ENCODE peak calls at places on chromosomes 13 and 19, in five cellular contexts. V, P, S, E and H are unnamed samples. For H3K4me1, the result is how much of the 10 kb centered on the place peaks cover.

GRCh38 chr13:83881917-83882625 is at the start of gene SLITRK1:
- DNase-seq in E (peak), S (peak), V (peak), P (no peak), H (peak)

GRCh38 chr19:2478324-2478755 is 2.4 kb downstream of the GADD45B start:
- DNase-seq in P (no peak), V (no peak), E (peak), S (peak), H (peak)

GRCh38 chr13:33017410-33017929 is 1.2 kb downstream of the KL start:
- DNase-seq in V (peak), S (peak), P (peak), E (peak), H (peak)

GRCh38 chr13:113430378-113431110 is 22.7 kb downstream of the ADPRHL1 start:
- DNase-seq in E (no peak), P (no peak), V (no peak), S (no peak), H (no peak)

GRCh38 chr13:76903544-76904162 is 17.4 kb upstream of the KCTD12 start:
- DNase-seq in V (peak), S (peak), E (peak), P (no peak), H (peak)

GRCh38 chr19:7013678-7014077 is 7.6 kb downstream of the MBD3L2B start:
- DNase-seq in S (peak), E (no peak), P (peak), V (no peak), H (no peak)

GRCh38 chr13:32676242-32676641 is 90.0 kb downstream of the PDS5B start:
- DNase-seq in V (no peak), P (no peak), S (peak), E (no peak), H (no peak)

GRCh38 chr19:50977626-50978025 is 6.1 kb downstream of the KLK7 start:
- DNase-seq in P (no peak), V (no peak), E (no peak), S (no peak), H (no peak)

GRCh38 chr19:40274585-40275544 is 10.3 kb downstream of the AKT2 start:
- DNase-seq in V (no peak), P (no peak), S (no peak), E (no peak), H (no peak)

GRCh38 chr13:40116008-40116407 is 460.5 kb downstream of the COG6 start:
- DNase-seq in E (peak), S (peak), V (no peak), P (peak), H (no peak)

GRCh38 chr19:38734426-38735256 is 9.6 kb downstream of the CAPN12 start:
- DNase-seq in E (peak), V (peak), S (peak), P (no peak), H (peak)

GRCh38 chr19:11422163-11423068 is 3.3 kb upstream of the RGL3 start:
- DNase-seq in E (peak), V (peak), P (peak), S (peak), H (peak)

GRCh38 chr19:3304871-3305423 is 61.4 kb upstream of the NFIC start:
- DNase-seq in E (peak), V (peak), S (peak), P (no peak), H (peak)

GRCh38 chr13:73995752-73996151 is 138.5 kb downstream of the KLF12 start:
- DNase-seq in P (no peak), E (no peak), S (no peak), V (no peak), H (peak)

GRCh38 chr13:73991384-73991783 is 142.8 kb downstream of the KLF12 start:
- DNase-seq in P (no peak), S (no peak), V (no peak), E (no peak), H (no peak)

GRCh38 chr13:73989244-73989843 is 144.9 kb downstream of the KLF12 start:
- DNase-seq in V (no peak), E (no peak), S (no peak), P (no peak), H (no peak)

GRCh38 chr13:73993661-73994060 is 140.5 kb downstream of the KLF12 start:
- DNase-seq in V (no peak), P (no peak), E (no peak), S (no peak), H (no peak)

DNA sequence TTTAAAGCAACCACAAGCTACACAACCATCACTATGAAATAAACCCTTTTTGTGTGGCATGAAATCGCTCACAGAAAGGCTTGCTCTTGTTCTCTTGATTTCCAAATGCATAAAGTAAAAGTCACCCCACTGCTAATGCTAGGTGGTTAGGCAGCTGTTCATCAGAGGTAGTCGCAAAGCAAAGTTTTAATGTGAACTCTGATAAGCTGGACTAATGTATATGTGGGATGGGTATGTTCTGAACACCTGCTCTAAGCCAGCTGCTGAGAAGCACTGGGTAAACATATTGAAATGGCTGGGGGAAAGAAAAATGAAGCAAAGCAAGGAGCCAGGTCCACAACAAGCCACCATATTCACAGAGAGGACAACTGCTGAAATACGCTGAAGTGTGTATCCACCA is 142.3 kb downstream of the KLF12 start:
- DNase-seq in V (no peak), P (no peak), E (no peak), S (no peak), H (no peak)
- H3K4me1 ChIP-seq in V (under half), P (under half), E (under half), S (under half), H (under half)

GRCh38 chr13:48978942-48979601 is 3.4 kb downstream of the FNDC3A start:
- DNase-seq in V (no peak), P (no peak), S (peak), E (no peak), H (no peak)
- H3K4me1 ChIP-seq in V (under half), P (under half), S (under half), E (under half), H (under half)

GRCh38 chr19:10295305-10295846 is 5.6 kb downstream of the ICAM5 start:
- DNase-seq in P (no peak), E (no peak), V (peak), S (no peak), H (peak)

GRCh38 chr19:10292789-10293636 is 3.3 kb downstream of the ICAM5 start:
- DNase-seq in E (no peak), V (peak), P (no peak), S (no peak), H (no peak)

GRCh38 chr19:10292206-10292788 is 2.5 kb downstream of the ICAM5 start:
- DNase-seq in P (no peak), E (peak), V (peak), S (no peak), H (peak)

GRCh38 chr19:10294368-10294697 is 4.6 kb downstream of the ICAM5 start:
- DNase-seq in P (no peak), E (no peak), V (peak), S (no peak), H (no peak)

GRCh38 chr19:10293637-10294367 is 4.0 kb downstream of the ICAM5 start:
- DNase-seq in E (no peak), S (no peak), V (peak), P (no peak), H (no peak)
- H3K4me1 ChIP-seq in E (half or more), S (under half), V (under half), P (under half), H (under half)

GRCh38 chr13:52454825-52455676 is at the start of gene CKAP2:
- DNase-seq in V (peak), E (peak), S (peak), P (peak), H (peak)

GRCh38 chr13:52455677-52456041 is 381 bp downstream of the CKAP2 start:
- DNase-seq in E (peak), P (no peak), S (peak), V (peak), H (peak)

GRCh38 chr13:52452470-52452869 is 2.0 kb upstream of the VPS36 start:
- DNase-seq in S (no peak), V (no peak), P (no peak), E (no peak), H (no peak)

GRCh38 chr13:52450793-52451116 is 321 bp upstream of the VPS36 start:
- DNase-seq in V (no peak), E (no peak), S (no peak), P (no peak), H (no peak)

GRCh38 chr13:52454459-52454824 is 836 bp upstream of the CKAP2 start:
- DNase-seq in E (peak), S (peak), V (peak), P (peak), H (no peak)
- H3K4me1 ChIP-seq in E (under half), S (under half), V (under half), P (under half), H (under half)

DNA sequence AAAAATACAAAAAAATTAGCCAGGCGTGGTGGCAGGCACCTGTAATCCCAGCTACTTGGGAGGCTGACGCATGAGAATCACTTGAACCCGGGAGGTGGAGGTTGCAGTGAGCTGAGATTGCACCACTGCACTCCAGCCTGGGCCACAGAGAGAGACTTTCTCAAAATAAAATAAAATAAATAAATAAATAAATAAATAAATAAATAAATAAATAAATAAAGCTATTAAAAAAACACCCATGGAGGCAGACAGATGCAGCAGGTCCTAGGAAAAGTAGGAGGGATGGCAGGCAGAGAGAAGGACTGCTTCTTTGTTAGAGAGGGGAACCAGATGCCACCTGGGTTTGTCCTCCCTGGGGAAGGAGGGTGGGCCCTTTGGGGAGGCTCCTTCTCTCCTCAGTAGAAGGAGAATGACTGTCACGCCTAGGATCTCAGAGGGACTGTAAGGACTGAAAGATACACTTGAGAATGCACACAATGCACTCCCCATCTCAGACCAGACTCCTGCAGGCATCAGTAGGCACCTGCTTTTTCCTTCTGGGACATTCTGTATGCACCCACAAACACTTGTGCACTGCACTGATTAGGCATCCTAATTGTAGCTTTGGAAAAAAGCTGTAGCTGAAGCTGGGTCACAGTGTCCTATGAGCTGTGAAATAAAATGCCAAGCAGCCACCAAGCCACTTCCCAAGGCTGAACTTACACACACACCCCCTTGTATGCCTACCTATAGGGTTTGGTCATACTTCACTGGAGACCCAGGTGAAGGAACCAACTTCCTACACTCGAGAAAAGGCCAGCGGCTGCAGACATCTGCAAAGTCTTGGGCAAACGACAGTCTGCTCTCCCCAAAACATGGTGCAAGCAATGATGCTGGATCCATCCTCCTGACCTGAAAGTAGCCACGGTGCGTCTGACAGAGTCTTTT is 18.9 kb upstream of the SLC35E1 start:
- DNase-seq in V (no peak), P (no peak), S (no peak), E (no peak), H (no peak)
- H3K4me1 ChIP-seq in V (under half), P (under half), S (under half), E (half or more), H (under half)

GRCh38 chr13:20826301-20826700 is 52.5 kb upstream of the EEF1AKMT1 start:
- DNase-seq in P (no peak), S (no peak), E (no peak), V (no peak), H (no peak)

GRCh38 chr13:20822406-20822805 is 48.6 kb upstream of the EEF1AKMT1 start:
- DNase-seq in E (no peak), P (no peak), S (no peak), V (no peak), H (no peak)

GRCh38 chr13:20825476-20825875 is 51.7 kb upstream of the EEF1AKMT1 start:
- DNase-seq in V (no peak), P (no peak), E (peak), S (peak), H (no peak)

GRCh38 chr13:20824762-20825161 is 51.0 kb upstream of the EEF1AKMT1 start:
- DNase-seq in P (no peak), V (no peak), E (peak), S (peak), H (no peak)

DNA sequence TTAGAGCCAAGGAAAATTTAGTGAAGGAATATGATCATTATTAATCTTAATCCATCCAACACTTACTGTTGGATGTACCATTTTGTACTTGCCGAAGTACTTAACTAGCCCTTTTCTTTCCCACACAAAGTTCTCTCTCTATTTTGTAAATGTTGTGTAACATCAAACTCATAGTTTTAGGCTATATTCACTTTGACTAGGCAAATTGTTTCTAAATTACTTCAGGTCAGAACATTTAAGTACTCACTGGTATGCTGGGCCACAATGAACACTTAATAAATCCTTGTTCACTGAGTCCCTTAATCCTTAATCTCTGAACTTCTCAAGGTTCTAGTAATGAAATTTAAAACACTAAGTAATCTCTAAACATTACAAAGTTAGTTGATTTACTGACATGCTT is 49.3 kb upstream of the EEF1AKMT1 start:
- DNase-seq in V (no peak), E (no peak), S (no peak), P (no peak), H (no peak)
- H3K4me1 ChIP-seq in V (under half), E (under half), S (under half), P (under half), H (under half)

DNA sequence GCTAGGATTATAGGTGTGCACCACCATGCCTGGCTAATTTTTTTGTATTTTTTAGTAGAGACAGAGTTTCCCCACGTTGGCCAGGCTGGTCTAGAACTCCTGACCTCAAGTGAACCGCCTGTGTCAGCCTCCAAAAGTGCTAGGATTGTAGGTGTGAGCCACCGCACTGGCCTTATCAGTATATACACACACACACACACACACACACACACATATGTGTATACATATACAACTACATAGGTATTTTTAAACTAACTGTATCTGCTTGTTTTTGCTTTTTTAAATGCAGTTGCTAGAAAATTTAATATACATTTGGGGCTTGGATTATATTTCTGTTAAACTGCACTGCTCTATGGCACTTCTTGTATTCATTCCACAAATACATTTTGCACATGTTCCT is 3.1 kb downstream of the CARD8 start:
- DNase-seq in V (no peak), E (no peak), S (no peak), P (no peak), H (no peak)
- H3K4me1 ChIP-seq in V (under half), E (under half), S (under half), P (under half), H (under half)

GRCh38 chr13:110344320-110344719 is 37.2 kb downstream of the COL4A2 start:
- DNase-seq in V (no peak), S (no peak), P (peak), E (no peak), H (no peak)
- H3K4me1 ChIP-seq in V (under half), S (under half), P (under half), E (under half), H (under half)

GRCh38 chr19:35457173-35457572 is 9.1 kb downstream of the FFAR2 start:
- DNase-seq in V (no peak), E (no peak), P (no peak), S (no peak), H (no peak)

GRCh38 chr19:35455616-35456201 is 7.7 kb downstream of the FFAR2 start:
- DNase-seq in S (no peak), P (no peak), V (no peak), E (no peak), H (no peak)

GRCh38 chr19:35451278-35452096 is 3.4 kb downstream of the FFAR2 start:
- DNase-seq in V (no peak), E (no peak), P (no peak), S (no peak), H (no peak)

GRCh38 chr19:35458192-35458591 is 10.1 kb downstream of the FFAR2 start:
- DNase-seq in P (no peak), S (no peak), E (no peak), V (no peak), H (no peak)

GRCh38 chr19:35454663-35455062 is 6.6 kb downstream of the FFAR2 start:
- DNase-seq in P (no peak), V (no peak), E (no peak), S (no peak), H (no peak)
- H3K4me1 ChIP-seq in P (under half), V (under half), E (under half), S (under half), H (under half)